ENCODE peak calls at places on chromosomes 13 and 19, in four cellular contexts. M, A, B and S are unnamed samples.

GRCh38 chr13:36700170-36700569 is 26.4 kb downstream of the SERTM1 start:
- DNase-seq in M (no peak), A (no peak), B (no peak), S (no peak)

GRCh38 chr19:3830841-3831589 is 37.8 kb downstream of the ZFR2 start:
- DNase-seq in M (no peak), A (no peak), B (no peak), S (no peak)

GRCh38 chr19:5978606-5979552 is 939 bp upstream of the RANBP3 start:
- DNase-seq in M (no peak), A (no peak), B (no peak), S (no peak)

GRCh38 chr19:38392707-38393308 is 4.3 kb downstream of the SPRED3 start:
- DNase-seq in M (no peak), A (peak), B (no peak), S (peak)

GRCh38 chr19:50329146-50329925 is at the start of gene KCNC3:
- DNase-seq in M (peak), A (peak), B (peak), S (peak)

GRCh38 chr13:71866173-71867091 is 572 bp downstream of the DACH1 start:
- DNase-seq in M (peak), A (no peak), B (no peak), S (peak)

GRCh38 chr13:25415196-25415595 is 43.4 kb downstream of the ATP8A2 start:
- DNase-seq in M (no peak), A (no peak), B (no peak), S (no peak)

GRCh38 chr13:20492036-20492435 is 33.6 kb downstream of the CRYL1 start:
- DNase-seq in M (no peak), A (no peak), B (no peak), S (no peak)

GRCh38 chr19:45769821-45770191 is 754 bp upstream of the SIX5 start:
- DNase-seq in M (no peak), A (peak), B (no peak), S (no peak)

GRCh38 chr13:109816112-109816978 is 30.0 kb upstream of the IRS2 start:
- DNase-seq in M (no peak), A (no peak), B (no peak), S (no peak)

GRCh38 chr13:45292176-45292575 is 48.8 kb downstream of the TPT1 start:
- DNase-seq in M (peak), A (no peak), B (no peak), S (no peak)

GRCh38 chr19:53132231-53132991 is at the start of gene ZNF415:
- DNase-seq in M (peak), A (peak), B (peak), S (peak)

GRCh38 chr19:40640744-40641143 is 39.6 kb downstream of the LTBP4 start:
- DNase-seq in M (no peak), A (peak), B (no peak), S (no peak)

GRCh38 chr19:39126593-39127187 is 1.1 kb downstream of the PAK4 start:
- DNase-seq in M (no peak), A (no peak), B (no peak), S (peak)

GRCh38 chr13:33816912-33817311 is 1.0 kb upstream of the RFC3 start:
- DNase-seq in M (no peak), A (no peak), B (no peak), S (no peak)

GRCh38 chr13:33815011-33815550 is 2.9 kb upstream of the RFC3 start:
- DNase-seq in M (no peak), A (no peak), B (no peak), S (no peak)

GRCh38 chr13:33817513-33817842 is 471 bp upstream of the RFC3 start:
- DNase-seq in M (no peak), A (peak), B (no peak), S (no peak)

GRCh38 chr13:33817843-33818661 is at the start of gene RFC3:
- DNase-seq in M (peak), A (peak), B (peak), S (peak)
- H3K27ac ChIP-seq in M (no peak), A (peak), B (peak), S (peak)

DNA sequence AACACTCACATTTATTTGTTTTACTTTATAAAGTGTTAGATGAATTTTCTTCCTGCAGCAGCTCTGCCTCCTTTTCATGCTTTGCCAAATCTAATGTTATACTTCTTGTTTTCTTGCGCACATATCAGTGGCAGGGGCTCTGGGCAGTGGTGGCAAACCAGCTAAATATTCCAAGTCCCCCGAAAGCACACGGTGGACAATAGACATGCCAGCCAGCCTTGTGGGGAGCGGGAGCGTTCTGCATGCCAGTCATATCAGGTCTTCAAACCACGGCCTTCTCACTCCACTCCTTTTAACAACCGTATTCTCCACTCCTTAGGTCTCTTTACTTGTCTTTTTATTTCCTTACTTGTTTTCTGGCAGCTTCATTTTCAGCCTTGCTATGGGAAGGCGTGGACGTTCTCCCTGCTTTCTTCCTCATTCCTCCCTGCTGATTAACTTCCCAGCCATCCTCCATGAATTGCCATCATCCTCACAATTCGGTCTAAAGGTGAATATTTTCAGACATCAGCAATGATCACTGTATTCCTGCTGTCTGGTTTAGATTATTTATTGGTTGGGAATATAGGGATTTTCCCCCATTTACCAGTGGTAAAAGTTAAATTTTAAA is 77.1 kb upstream of the WASF3 start:
- DNase-seq in M (no peak), A (peak), B (no peak), S (no peak)
- H4K5ac ChIP-seq in M (no peak), A (peak), B (no peak), S (no peak)

DNA sequence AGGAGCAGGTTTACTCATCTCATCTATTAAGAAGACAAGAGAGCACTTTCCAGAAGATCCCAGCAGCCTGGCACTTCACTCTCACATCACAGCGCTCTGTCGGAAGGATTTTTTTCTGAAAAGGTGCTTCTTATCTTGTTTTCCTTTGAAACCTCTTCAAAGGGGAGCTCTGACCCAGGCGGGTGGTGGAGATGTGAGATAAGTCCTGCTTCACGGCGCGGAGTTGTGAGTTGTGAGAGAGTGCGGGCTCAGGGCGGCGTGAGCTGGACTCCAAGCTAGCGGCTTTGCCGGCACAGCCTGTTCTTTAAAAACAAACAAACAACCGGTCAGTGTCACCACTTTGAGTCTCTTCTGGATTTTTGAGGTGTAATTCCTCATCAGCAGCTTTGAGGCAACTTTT is 169.0 kb upstream of the ARGLU1 start:
- DNase-seq in M (no peak), A (no peak), B (no peak), S (peak)
- H3K27ac ChIP-seq in M (no peak), A (no peak), B (no peak), S (no peak)

DNA sequence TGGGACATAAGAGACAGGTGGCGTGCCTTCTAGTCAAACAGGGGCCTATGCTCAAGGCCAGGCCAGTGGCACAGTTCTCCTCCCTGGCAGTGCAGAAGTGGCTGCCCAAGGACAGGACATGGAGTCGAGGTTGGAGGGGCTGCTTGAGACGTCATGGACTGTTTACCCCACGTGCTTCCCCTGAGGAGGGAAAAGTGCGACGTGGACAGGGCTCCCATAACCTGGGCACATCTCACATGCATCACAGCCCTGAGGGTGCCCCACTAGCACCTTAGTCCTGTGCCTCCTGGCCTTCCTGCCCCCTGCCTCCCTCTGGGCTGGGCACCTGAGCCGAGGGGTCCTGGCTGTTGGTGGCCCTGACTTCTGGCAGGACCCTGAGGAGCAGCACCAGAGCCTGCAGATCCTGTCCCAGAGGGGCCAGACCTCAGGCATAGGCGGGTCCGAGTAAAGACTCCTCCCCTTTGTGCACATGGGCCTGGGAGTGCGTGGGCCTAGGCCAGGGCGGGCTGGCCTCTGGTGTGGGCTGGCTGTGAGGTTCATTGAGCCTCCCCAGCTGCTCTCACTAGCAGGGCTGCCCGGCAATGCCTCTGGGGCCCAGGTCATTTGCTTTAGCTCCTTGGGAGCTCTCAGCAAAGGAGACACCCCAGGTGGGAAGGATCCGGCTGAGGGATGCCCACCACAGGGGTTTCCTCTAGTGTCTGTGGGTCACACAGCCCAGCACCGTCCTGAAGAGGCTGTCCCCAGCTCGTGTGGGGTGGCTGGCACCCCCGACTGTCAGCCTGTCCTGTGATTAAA is 65.7 kb downstream of the CEBPG start:
- DNase-seq in M (no peak), A (no peak), B (no peak), S (no peak)
- H4K5ac ChIP-seq in M (no peak), A (no peak), B (no peak), S (no peak)

DNA sequence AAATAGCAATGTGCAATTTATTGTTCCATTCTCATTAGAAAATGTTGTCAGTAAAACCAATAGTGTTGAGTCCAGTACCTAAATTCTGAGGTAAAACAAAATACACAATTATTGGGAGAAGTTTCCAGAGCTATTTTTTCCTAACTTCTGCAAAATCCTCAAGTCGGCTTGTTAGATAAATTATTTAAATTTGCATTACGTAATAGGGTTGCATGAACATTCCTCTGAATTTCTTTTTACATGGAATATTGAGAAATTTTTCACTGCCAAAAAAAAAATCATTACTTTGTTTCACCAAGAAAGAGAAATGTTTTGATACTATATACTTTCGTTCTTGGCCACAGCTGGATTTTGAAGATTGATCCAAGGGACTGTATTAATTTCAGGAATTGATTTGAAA is 1.5 kb downstream of the ZNF507 start:
- DNase-seq in M (no peak), A (no peak), B (no peak), S (no peak)
- H3K27ac ChIP-seq in M (no peak), A (no peak), B (no peak), S (no peak)